ENCODE peak calls at places on chromosome 3, in six cellular contexts. S is mammary epithelial cell, Z is breast epithelium, B is left ventricle myocardium inferior, F is fibroblast of lung, Y is kidney. C is an unnamed sample.

GRCh38 chr3:175951047-175951694 is 1092.0 kb downstream of the NAALADL2 start:
- DNase-seq in B (no peak), Z (no peak), S (no peak), F (peak; percentile 50), Y (no peak), C (no peak)

GRCh38 chr3:54120657-54121403 is 1.5 kb upstream of the CACNA2D3 start:
- DNase-seq in F (no peak), B (no peak), Y (peak; percentile 89), Z (no peak), S (peak; percentile 19), C (no peak)

GRCh38 chr3:169323580-169324453 is 339.7 kb downstream of the MECOM start:
- DNase-seq in Z (no peak), B (peak; percentile 33), Y (peak; percentile 60), F (peak; percentile 65), S (peak; percentile 33), C (no peak)

GRCh38 chr3:39499651-39500273 is 32.3 kb downstream of the MOBP start:
- DNase-seq in Z (no peak), F (no peak), B (no peak), S (peak; percentile 10), Y (no peak), C (no peak)

GRCh38 chr3:194304186-194304917 is 46.8 kb downstream of the CPN2 start:
- DNase-seq in Z (no peak), F (no peak), S (no peak), Y (no peak), B (no peak), C (no peak)

GRCh38 chr3:24405057-24405456 is 89.6 kb downstream of the THRB start:
- DNase-seq in Z (no peak), S (no peak), B (no peak), F (no peak), Y (no peak), C (no peak)

GRCh38 chr3:127170794-127171193 is 22.1 kb upstream of the PRR23E start:
- DNase-seq in Z (peak; percentile 12), B (no peak), Y (peak; percentile 88), S (peak; percentile 16), F (peak; percentile 27), C (peak; percentile 37)

GRCh38 chr3:36911990-36912804 is 32.7 kb downstream of the TRANK1 start:
- DNase-seq in B (no peak), Y (no peak), Z (no peak), F (peak; percentile 90), S (peak; percentile 81), C (peak; percentile 53)

GRCh38 chr3:184748219-184749135 is 36.6 kb upstream of the MAGEF1 start:
- DNase-seq in F (peak; percentile 72), Y (peak; percentile 25), S (peak; percentile 83), Z (no peak), B (no peak), C (no peak)

GRCh38 chr3:132973441-132973840 is 64.8 kb upstream of the TMEM108 start:
- DNase-seq in B (no peak), Y (no peak), Z (no peak), S (no peak), F (no peak), C (no peak)

GRCh38 chr3:79517766-79518413 is 249.9 kb downstream of the ROBO1 start:
- DNase-seq in Y (no peak), S (peak; percentile 6), B (no peak), Z (no peak), F (peak; percentile 55), C (peak; percentile 49)

GRCh38 chr3:171959532-171960044 is 79.8 kb upstream of the FNDC3B start:
- DNase-seq in Y (no peak), Z (no peak), S (peak; percentile 44), B (no peak), F (no peak), C (no peak)

GRCh38 chr3:169228522-169228921 is 435.0 kb downstream of the MECOM start:
- DNase-seq in Z (no peak), B (no peak), Y (no peak), S (no peak), F (peak; percentile 19), C (no peak)

GRCh38 chr3:110727056-110727455 is 344.6 kb upstream of the NECTIN3 start:
- DNase-seq in B (no peak), F (no peak), S (no peak), Z (no peak), Y (no peak), C (no peak)

GRCh38 chr3:58462829-58463180 is 29.1 kb upstream of the KCTD6 start:
- DNase-seq in S (no peak), Y (no peak), F (no peak), Z (no peak), B (no peak), C (no peak)

GRCh38 chr3:122975163-122975923 is 52.2 kb downstream of the SEMA5B start:
- DNase-seq in F (peak; percentile 36), Y (peak; percentile 87), B (no peak), S (peak; percentile 84), Z (peak; percentile 44), C (peak; percentile 69)

GRCh38 chr3:71402872-71403271 is 180.7 kb downstream of the FOXP1 start:
- DNase-seq in F (no peak), S (no peak), Z (no peak), Y (no peak), B (no peak), C (no peak)

GRCh38 chr3:194686816-194687637 is 1.3 kb downstream of the FAM43A start:
- DNase-seq in F (peak; percentile 62), B (peak; percentile 73), Y (peak; percentile 85), Z (no peak), S (peak; percentile 40), C (no peak)

GRCh38 chr3:112378989-112379692 is 46.2 kb downstream of the CD200 start:
- DNase-seq in Y (no peak), S (peak; percentile 97), Z (peak; percentile 50), B (no peak), F (peak; percentile 97), C (peak; percentile 92)

GRCh38 chr3:53820756-53821580 is 25.3 kb downstream of the CHDH start:
- DNase-seq in Y (peak; percentile 54), S (no peak), B (no peak), Z (no peak), F (no peak), C (no peak)

GRCh38 chr3:62051506-62051905 is 321.8 kb downstream of the FEZF2 start:
- DNase-seq in Z (no peak), F (peak; percentile 51), S (peak; percentile 23), B (no peak), Y (no peak), C (peak; percentile 45)

DNA sequence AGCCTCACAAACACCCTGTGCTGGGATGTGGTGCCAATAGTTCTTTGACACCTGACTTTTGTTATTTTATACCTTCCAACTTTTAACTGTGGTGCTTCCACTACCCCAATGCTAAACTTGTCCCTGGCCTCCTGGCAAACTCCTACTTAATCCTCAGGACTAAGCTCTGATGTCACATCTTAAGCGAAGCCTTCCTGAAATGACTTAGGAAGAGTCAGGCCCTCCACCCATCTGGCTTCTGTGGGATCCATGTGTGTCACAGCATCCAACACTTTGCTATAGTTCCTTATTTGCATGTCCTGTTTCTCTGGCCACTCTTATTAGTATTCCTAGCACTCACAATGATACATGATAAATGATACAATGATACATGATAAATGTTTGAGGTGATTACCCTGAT is 133.2 kb downstream of the FILIP1L start:
- DNase-seq in Z (no peak), Y (no peak), B (no peak), F (no peak), S (no peak), C (no peak)
- H3K27ac ChIP-seq in Z (no peak overlapping the region), Y (no peak overlapping the region), B (peak overlapping the region; percentile 67), F (no peak overlapping the region), S (no peak overlapping the region), C (no peak overlapping the region)

DNA sequence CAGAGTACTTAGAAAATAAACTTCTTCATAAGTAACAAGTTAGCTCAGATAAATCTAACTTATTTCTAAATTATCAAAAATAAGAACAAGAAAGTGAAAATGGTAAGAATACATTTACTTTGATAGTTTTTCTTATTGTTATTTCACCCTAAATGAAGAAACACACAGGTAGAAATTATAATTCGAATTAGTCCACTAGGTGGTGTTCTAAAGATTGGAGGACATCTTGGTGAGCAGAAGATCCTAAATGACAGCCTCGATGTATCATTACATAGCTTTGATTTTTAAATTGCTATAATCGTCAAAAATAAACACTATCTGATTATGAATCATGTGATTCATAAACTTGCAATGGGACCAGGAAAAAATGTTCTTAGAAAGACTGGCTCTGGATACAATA is 280.8 kb upstream of the UBE2E2 start:
- DNase-seq in B (no peak), S (peak; percentile 5), Y (no peak), F (peak; percentile 10), Z (no peak), C (no peak)
- TF ChIP-seq CTCF in B (peak; percentile 48), S (peak; percentile 47), Y (peak; percentile 17), F (peak; percentile 36), Z (peak; percentile 16), C (peak; percentile 33)

DNA sequence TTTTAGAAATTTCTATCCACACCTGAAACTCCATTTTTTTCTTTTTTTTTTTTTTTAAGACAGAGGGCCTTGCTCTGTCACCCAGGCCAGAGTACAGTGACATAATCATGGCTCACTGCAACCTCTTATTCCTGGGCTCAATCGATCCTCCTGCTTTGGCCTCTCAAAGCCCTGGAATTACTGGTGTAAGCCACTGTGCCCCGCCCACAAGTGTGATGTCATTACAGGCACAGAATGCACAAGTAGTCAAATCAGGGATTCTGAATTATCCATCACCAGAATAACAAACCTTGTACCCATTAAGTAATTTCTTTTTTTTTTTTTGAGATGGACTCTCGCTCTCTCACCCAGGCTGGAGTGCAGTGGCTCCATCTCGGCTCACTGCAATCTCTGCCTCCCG is 1.9 kb downstream of the UQCRC1 start:
- DNase-seq in S (no peak), B (no peak), Z (no peak), F (no peak), Y (no peak), C (no peak)
- H3K27ac ChIP-seq in S (no peak overlapping the region), B (peak overlapping the region; percentile 0), Z (no peak overlapping the region), F (no peak overlapping the region), Y (no peak overlapping the region), C (no peak overlapping the region)

GRCh38 chr3:42713747-42714146 is 11.1 kb upstream of the HHATL start:
- DNase-seq in S (no peak), F (no peak), Z (no peak), Y (no peak), B (no peak), C (no peak)

GRCh38 chr3:42712716-42713372 is 10.2 kb upstream of the HHATL start:
- DNase-seq in B (no peak), Y (no peak), Z (no peak), S (no peak), F (no peak), C (no peak)

GRCh38 chr3:42712344-42712648 is 9.7 kb upstream of the HHATL start:
- DNase-seq in Z (no peak), F (no peak), Y (no peak), B (no peak), S (no peak), C (no peak)

GRCh38 chr3:42711491-42712343 is 9.1 kb upstream of the HHATL start:
- DNase-seq in F (no peak), Y (peak; percentile 24), S (no peak), B (peak; percentile 5), Z (no peak), C (no peak)

GRCh38 chr3:42714151-42714852 is 11.7 kb upstream of the HHATL start:
- DNase-seq in S (no peak), Z (no peak), B (no peak), F (no peak), Y (no peak), C (no peak)
- TF ChIP-seq CTCF in S (no peak), Z (no peak), B (no peak), F (no peak), Y (no peak), C (no peak)